ENCODE peak calls at places on chromosomes 12 and 14, in nine cellular contexts. G is NCI-H146; P is NCI-H226; L is hepatic stellate cell; C is activated naive CD4-positive, alpha-beta T cell treated with anti-CD3 and anti-CD28 coated beads for 36 hours; J is activated T-cell treated with anti-CD3 and anti-CD28 coated beads, Interleukin-2, amount 50 U/mL, for 4 hours; W is activated B cell treated with CpG ODN at 0.5 μM for 24 hours; E is upper lobe of left lung; N is activated CD4-positive, alpha-beta memory T cell treated with anti-CD3 and anti-CD28 coated beads, Interleukin-2, amount 10 ng/mL, durations not matched to agents 7 days and 5 days. A is an unnamed sample.

GRCh38 chr12:120242275-120242799 is 23.2 kb downstream of the PXN start:
- DNase-seq in G (no peak), P (no peak), L (no peak), C (no peak), J (no peak), W (no peak), E (no peak), N (no peak), A (no peak)

GRCh38 chr14:32710351-32711102 is 228.2 kb upstream of the NPAS3 start:
- DNase-seq in G (no peak), P (no peak), L (no peak), C (no peak), J (no peak), W (no peak), E (no peak), N (no peak), A (no peak)

GRCh38 chr12:13610280-13610679 is 371.1 kb downstream of the GRIN2B start:
- DNase-seq in G (no peak), P (no peak), L (no peak), C (no peak), J (no peak), W (no peak), E (no peak), N (no peak), A (no peak)

GRCh38 chr12:5733136-5733755 is 211.8 kb downstream of the ANO2 start:
- DNase-seq in G (no peak), P (no peak), L (no peak), C (no peak), J (no peak), W (no peak), E (no peak), N (no peak), A (no peak)

GRCh38 chr12:129325566-129325965 is 472.3 kb downstream of the GLT1D1 start:
- DNase-seq in G (no peak), P (no peak), L (no peak), C (no peak), J (no peak), W (no peak), E (no peak), N (no peak), A (no peak)

GRCh38 chr12:92971869-92972524 is 42.9 kb upstream of the EEA1 start:
- DNase-seq in G (no peak), P (peak; percentile 53), L (peak; percentile 32), C (no peak), J (no peak), W (no peak), E (no peak), N (no peak), A (no peak)

GRCh38 chr12:24845615-24846014 is 103.3 kb downstream of the BCAT1 start:
- DNase-seq in G (no peak), P (no peak), L (no peak), C (no peak), J (no peak), W (no peak), E (no peak), N (no peak), A (no peak)

GRCh38 chr14:20655851-20656250 is 14.4 kb upstream of the OR6S1 start:
- DNase-seq in G (no peak), P (no peak), L (no peak), C (no peak), J (no peak), W (no peak), E (no peak), N (no peak), A (no peak)

GRCh38 chr12:49762468-49762847 is 21.1 kb downstream of the TMBIM6 start:
- DNase-seq in G (no peak), P (no peak), L (no peak), C (peak; percentile 49), J (no peak), W (no peak), E (no peak), N (peak; percentile 36), A (no peak)

A was measured in GM12892.